ENCODE peak calls at places on chromosomes 5 and 9, in seven cellular contexts. Y, Q, J, B, U, D and O are unnamed samples.

GRCh38 chr5:42423285-42424152 is at the start of gene GHR:
- DNase-seq in Y (peak; percentile 53), Q (peak; percentile 20), J (peak; percentile 92), B (peak; percentile 80), U (peak; percentile 93), D (peak; percentile 93), O (peak; percentile 61)

GRCh38 chr5:74367931-74368330 is 272.6 kb downstream of the ENC1 start:
- DNase-seq in Y (no peak), Q (no peak), J (peak; percentile 21), B (peak; percentile 31), U (no peak), D (no peak), O (no peak)

GRCh38 chr5:11904270-11904906 is at the start of gene CTNND2:
- DNase-seq in Y (no peak), Q (peak; percentile 8), J (no peak), B (no peak), U (peak; percentile 94), D (peak; percentile 86), O (peak; percentile 18)

GRCh38 chr5:17283121-17283415 is 65.6 kb downstream of the BASP1 start:
- DNase-seq in Y (no peak), Q (no peak), J (no peak), B (no peak), U (no peak), D (no peak), O (no peak)

GRCh38 chr9:88831783-88832407 is 159.4 kb upstream of the S1PR3 start:
- DNase-seq in Y (no peak), Q (no peak), J (no peak), B (no peak), U (no peak), D (no peak), O (no peak)

GRCh38 chr9:123089790-123090189 is 56.3 kb downstream of the GPR21 start:
- DNase-seq in Y (no peak), Q (no peak), J (no peak), B (no peak), U (no peak), D (no peak), O (no peak)

GRCh38 chr5:63553069-63553468 is 409.2 kb downstream of the HTR1A start:
- DNase-seq in Y (no peak), Q (no peak), J (no peak), B (no peak), U (no peak), D (no peak), O (no peak)

GRCh38 chr5:96952118-96952750 is 16.4 kb downstream of the LNPEP start:
- DNase-seq in Y (no peak), Q (no peak), J (peak; percentile 28), B (no peak), U (no peak), D (no peak), O (no peak)

GRCh38 chr5:149419532-149420485 is 40.7 kb upstream of the IL17B start:
- DNase-seq in Y (no peak), Q (no peak), J (no peak), B (peak; percentile 59), U (no peak), D (peak; percentile 7), O (no peak)

GRCh38 chr5:146704949-146705665 is 173.4 kb downstream of the PPP2R2B start:
- DNase-seq in Y (no peak), Q (no peak), J (no peak), B (no peak), U (no peak), D (no peak), O (no peak)

GRCh38 chr9:112119225-112120045 is 55.7 kb downstream of the SUSD1 start:
- DNase-seq in Y (no peak), Q (no peak), J (no peak), B (no peak), U (no peak), D (peak; percentile 86), O (no peak)

GRCh38 chr5:156762656-156763055 is 87.4 kb upstream of the PPP1R2B start:
- DNase-seq in Y (no peak), Q (no peak), J (no peak), B (no peak), U (no peak), D (no peak), O (no peak)

GRCh38 chr5:137446611-137447010 is 52.5 kb downstream of the SPOCK1 start:
- DNase-seq in Y (no peak), Q (no peak), J (peak; percentile 34), B (no peak), U (no peak), D (no peak), O (no peak)

GRCh38 chr9:78064075-78064474 is 32.5 kb upstream of the GNAQ start:
- DNase-seq in Y (no peak), Q (no peak), J (peak; percentile 55), B (no peak), U (no peak), D (no peak), O (no peak)

GRCh38 chr5:178209334-178210072 is 5.2 kb downstream of the HNRNPAB start:
- DNase-seq in Y (no peak), Q (no peak), J (no peak), B (no peak), U (no peak), D (no peak), O (no peak)

GRCh38 chr5:178210073-178210526 is 5.8 kb downstream of the HNRNPAB start:
- DNase-seq in Y (no peak), Q (no peak), J (no peak), B (no peak), U (no peak), D (no peak), O (no peak)

GRCh38 chr5:178207183-178207916 is 3.0 kb downstream of the HNRNPAB start:
- DNase-seq in Y (no peak), Q (no peak), J (peak; percentile 60), B (no peak), U (no peak), D (no peak), O (no peak)

GRCh38 chr5:178207917-178208280 is 3.6 kb downstream of the HNRNPAB start:
- DNase-seq in Y (no peak), Q (no peak), J (no peak), B (no peak), U (no peak), D (no peak), O (no peak)

DNA sequence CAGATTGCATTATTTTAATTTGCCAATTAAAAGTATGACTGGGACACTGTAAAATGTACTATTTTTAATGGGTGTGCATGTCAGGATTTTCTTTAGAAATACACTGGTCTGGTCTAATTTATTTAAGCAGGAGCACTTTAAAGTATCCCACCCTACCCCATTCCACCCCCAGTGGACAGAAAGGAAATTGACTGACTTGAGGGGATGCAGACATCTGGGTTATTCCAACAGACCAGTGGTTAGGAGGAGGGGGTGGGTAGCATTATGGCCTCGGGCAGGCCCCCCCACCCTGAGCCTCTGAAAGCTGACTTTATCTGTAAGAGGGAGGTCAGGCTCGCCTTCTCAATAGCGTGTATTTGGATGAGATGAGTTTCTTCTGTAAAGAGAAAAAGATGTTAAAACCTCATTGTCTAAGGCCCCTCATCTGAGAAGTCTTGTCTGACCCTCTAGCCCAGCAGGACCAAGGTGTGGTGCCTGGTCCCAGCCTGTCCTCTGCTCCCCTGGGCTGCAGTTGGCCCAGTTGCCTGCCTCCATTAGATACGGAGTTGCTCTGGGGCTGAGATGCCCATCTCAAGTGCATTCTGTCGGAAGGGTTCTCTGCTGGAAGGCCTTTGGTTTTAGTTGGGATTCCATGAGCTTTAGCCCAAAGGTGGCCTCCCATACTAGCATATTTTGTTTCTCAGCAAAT is 4.4 kb downstream of the HNRNPAB start:
- DNase-seq in Y (no peak), Q (no peak), J (no peak), B (no peak), U (no peak), D (no peak), O (no peak)
- TF ChIP-seq CTCF in Y (peak; percentile 15), Q (peak; percentile 11), J (peak; percentile 37), B (no peak), U (peak; percentile 39), D (peak; percentile 5), O (no peak)

DNA sequence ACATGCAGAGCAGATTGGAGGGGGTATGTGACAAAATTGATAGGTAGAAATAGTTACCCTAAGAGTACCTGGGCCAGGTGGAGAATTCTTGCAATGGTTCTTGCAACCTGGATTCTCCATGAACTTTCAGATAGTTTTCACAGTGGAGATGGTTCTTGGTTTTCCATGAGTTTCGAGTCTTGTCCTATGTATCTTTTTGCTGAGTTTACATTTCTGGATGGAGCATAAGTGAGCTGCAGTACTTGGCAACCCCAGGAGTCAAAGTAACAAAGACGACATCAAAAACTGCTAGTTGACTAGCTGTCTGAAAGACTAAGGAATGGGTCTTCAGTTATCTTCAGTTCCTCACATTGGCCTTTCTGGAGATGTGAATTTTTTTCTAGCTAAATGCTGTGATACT is 196.6 kb upstream of the RAD23B start:
- DNase-seq in Y (no peak), Q (no peak), J (no peak), B (no peak), U (no peak), D (no peak), O (no peak)
- TF ChIP-seq CTCF in Y (no peak), Q (no peak), J (no peak), B (no peak), U (no peak), D (no peak), O (no peak)

GRCh38 chr9:91758491-91758981 is 191.5 kb downstream of the ROR2 start:
- DNase-seq in Y (peak; percentile 48), Q (peak; percentile 30), J (peak; percentile 56), B (no peak), U (peak; percentile 80), D (peak; percentile 71), O (peak; percentile 70)
- TF ChIP-seq CTCF in Y (peak; percentile 68), Q (peak; percentile 77), J (peak; percentile 84), B (peak; percentile 36), U (peak; percentile 76), D (peak; percentile 62), O (peak; percentile 55)

GRCh38 chr5:89351975-89352374 is 469.0 kb upstream of the MEF2C start:
- DNase-seq in Y (no peak), Q (no peak), J (peak; percentile 24), B (no peak), U (no peak), D (no peak), O (no peak)

GRCh38 chr5:89359046-89359445 is 476.1 kb upstream of the MEF2C start:
- DNase-seq in Y (no peak), Q (no peak), J (no peak), B (no peak), U (no peak), D (no peak), O (no peak)

GRCh38 chr5:89351232-89351631 is 468.2 kb upstream of the MEF2C start:
- DNase-seq in Y (no peak), Q (no peak), J (peak; percentile 70), B (no peak), U (no peak), D (no peak), O (no peak)

GRCh38 chr5:89350684-89351083 is 467.7 kb upstream of the MEF2C start:
- DNase-seq in Y (peak; percentile 18), Q (no peak), J (no peak), B (no peak), U (no peak), D (no peak), O (no peak)

DNA sequence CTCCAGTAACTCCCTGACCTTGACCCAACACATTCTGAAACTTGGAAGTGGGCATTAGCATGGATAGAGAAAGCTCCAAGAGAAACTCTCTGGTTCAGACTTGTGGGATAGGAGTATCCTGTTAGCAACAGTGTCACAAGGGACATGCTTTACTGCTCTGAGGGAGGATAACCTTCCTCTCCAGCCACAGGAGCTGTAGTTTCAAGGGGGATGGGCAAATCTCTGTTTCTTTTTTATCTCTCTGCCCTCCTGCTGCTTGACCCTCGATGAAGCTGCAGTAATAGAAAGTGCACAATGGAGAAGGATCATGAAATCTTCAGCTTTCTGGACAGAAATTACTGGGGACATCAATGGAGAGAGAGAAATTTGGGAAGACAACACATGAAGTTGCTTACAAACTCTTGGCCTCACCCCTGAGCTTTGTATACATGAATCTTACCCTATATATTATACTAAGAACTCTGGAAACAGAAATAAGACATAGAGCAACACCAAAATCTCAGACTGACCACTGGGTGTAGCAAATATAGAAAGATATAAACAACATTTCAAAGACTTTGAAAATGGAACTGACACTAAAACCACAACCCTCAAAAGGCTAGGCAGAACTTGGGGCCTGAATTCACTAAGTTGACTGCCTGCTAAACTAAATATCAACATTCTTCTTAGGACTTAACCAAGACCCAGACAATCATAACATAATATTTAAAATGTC is 471.0 kb upstream of the MEF2C start:
- DNase-seq in Y (peak; percentile 82), Q (peak; percentile 15), J (no peak), B (no peak), U (no peak), D (no peak), O (no peak)
- TF ChIP-seq CTCF in Y (no peak), Q (no peak), J (no peak), B (no peak), U (no peak), D (no peak), O (no peak)